ENCODE peak calls at places on chromosomes 1 and 21, in seven cellular contexts. E is CD8-positive, alpha-beta T cell; O is CD4-positive, alpha-beta T cell; K is spleen; A is AG04450; Y is upper lobe of left lung; X is left ventricle myocardium inferior. F is an unnamed sample.

GRCh38 chr1:172321429-172321828 is 99.1 kb upstream of the C1orf105 start:
- DNase-seq in E (no peak), O (no peak), K (no peak), A (no peak), Y (no peak), X (no peak), F (no peak)

GRCh38 chr1:181135815-181136737 is 47.6 kb downstream of the IER5 start:
- DNase-seq in E (no peak), O (no peak), K (no peak), A (peak), Y (no peak), X (no peak), F (no peak)

GRCh38 chr21:35578350-35578782 is 482.0 kb downstream of the SETD4 start:
- DNase-seq in E (no peak), O (no peak), K (no peak), A (peak), Y (no peak), X (no peak), F (no peak)

GRCh38 chr1:209398330-209398991 is 185.1 kb upstream of the CAMK1G start:
- DNase-seq in E (no peak), O (no peak), K (no peak), A (peak), Y (peak), X (no peak), F (no peak)

GRCh38 chr1:96522927-96523326 is 198.7 kb upstream of the PTBP2 start:
- DNase-seq in E (no peak), O (no peak), K (no peak), A (no peak), Y (no peak), X (no peak), F (no peak)

GRCh38 chr1:21238141-21238800 is 52.0 kb downstream of the ECE1 start:
- DNase-seq in E (no peak), O (no peak), K (no peak), A (no peak), Y (no peak), X (no peak), F (no peak)

GRCh38 chr1:147236959-147237791 is 5.3 kb upstream of the CHD1L start:
- DNase-seq in E (no peak), O (no peak), K (no peak), A (no peak), Y (peak), X (no peak), F (no peak)

GRCh38 chr1:23524163-23524562 is 6.9 kb downstream of the E2F2 start:
- DNase-seq in E (no peak), O (no peak), K (no peak), A (no peak), Y (no peak), X (no peak), F (no peak)

GRCh38 chr1:91502882-91503184 is 2.2 kb downstream of the CDC7 start:
- DNase-seq in E (no peak), O (no peak), K (no peak), A (no peak), Y (no peak), X (no peak), F (no peak)

GRCh38 chr21:36512971-36513370 is 33.0 kb upstream of the CLDN14 start:
- DNase-seq in E (no peak), O (no peak), K (no peak), A (no peak), Y (no peak), X (no peak), F (no peak)

GRCh38 chr1:228305721-228306152 is 97.9 kb downstream of the OBSCN start:
- DNase-seq in E (no peak), O (no peak), K (peak), A (no peak), Y (no peak), X (no peak), F (no peak)

GRCh38 chr1:44114098-44114497 is 4.5 kb upstream of the KLF17 start:
- DNase-seq in E (no peak), O (no peak), K (no peak), A (no peak), Y (no peak), X (no peak), F (no peak)

GRCh38 chr1:12166834-12167492 is at the start of gene TNFRSF1B:
- DNase-seq in E (peak), O (peak), K (peak), A (no peak), Y (peak), X (peak), F (no peak)

GRCh38 chr21:36927718-36928117 is 38.8 kb downstream of the HLCS start:
- DNase-seq in E (peak), O (peak), K (peak), A (peak), Y (peak), X (peak), F (no peak)

GRCh38 chr21:46639489-46640386 is 4.3 kb downstream of the PRMT2 start:
- DNase-seq in E (no peak), O (no peak), K (no peak), A (no peak), Y (no peak), X (no peak), F (no peak)

GRCh38 chr1:23238565-23238964 is 21.3 kb upstream of the HTR1D start:
- DNase-seq in E (no peak), O (no peak), K (peak), A (no peak), Y (no peak), X (no peak), F (no peak)

GRCh38 chr1:160567858-160568682 is 11.2 kb downstream of the CD84 start:
- DNase-seq in E (peak), O (peak), K (no peak), A (no peak), Y (no peak), X (no peak), F (no peak)

GRCh38 chr21:37904879-37905278 is 11.4 kb downstream of the KCNJ6 start:
- DNase-seq in E (no peak), O (no peak), K (no peak), A (no peak), Y (no peak), X (peak), F (no peak)

GRCh38 chr1:46687095-46687659 is 15.5 kb downstream of the TEX38 start:
- DNase-seq in E (no peak), O (no peak), K (no peak), A (no peak), Y (peak), X (peak), F (no peak)

GRCh38 chr1:148160421-148161251 is 8.6 kb upstream of the NBPF11 start:
- DNase-seq in E (no peak), O (no peak), K (no peak), A (no peak), Y (no peak), X (no peak), F (no peak)

GRCh38 chr1:36327421-36328087 is 4.1 kb upstream of the EVA1B start:
- DNase-seq in E (no peak), O (no peak), K (no peak), A (no peak), Y (no peak), X (no peak), F (no peak)

GRCh38 chr1:61241864-61242472 is 159.6 kb downstream of the NFIA start:
- DNase-seq in E (no peak), O (no peak), K (no peak), A (no peak), Y (no peak), X (no peak), F (no peak)

GRCh38 chr1:174785506-174785905 is 214.2 kb upstream of the CACYBP start:
- DNase-seq in E (no peak), O (no peak), K (no peak), A (no peak), Y (no peak), X (no peak), F (no peak)

GRCh38 chr1:226984521-226985238 is 44.6 kb downstream of the COQ8A start:
- DNase-seq in E (no peak), O (no peak), K (peak), A (no peak), Y (no peak), X (peak), F (no peak)

GRCh38 chr1:27137022-27137542 is 17.8 kb downstream of the SLC9A1 start:
- DNase-seq in E (peak), O (peak), K (peak), A (no peak), Y (peak), X (peak), F (peak)

GRCh38 chr1:225389850-225390249 is 38.0 kb downstream of the LBR start:
- DNase-seq in E (no peak), O (no peak), K (no peak), A (no peak), Y (no peak), X (no peak), F (no peak)

GRCh38 chr1:1127551-1128451 is 11.9 kb upstream of the C1orf159 start:
- DNase-seq in E (no peak), O (no peak), K (no peak), A (no peak), Y (no peak), X (no peak), F (no peak)

GRCh38 chr1:1123581-1124507 is 8.0 kb upstream of the C1orf159 start:
- DNase-seq in E (no peak), O (no peak), K (peak), A (no peak), Y (no peak), X (no peak), F (no peak)

GRCh38 chr1:1124786-1125642 is 9.1 kb upstream of the C1orf159 start:
- DNase-seq in E (no peak), O (no peak), K (no peak), A (no peak), Y (no peak), X (no peak), F (no peak)

GRCh38 chr1:1124508-1124785 is 8.6 kb upstream of the C1orf159 start:
- DNase-seq in E (no peak), O (no peak), K (no peak), A (no peak), Y (no peak), X (no peak), F (no peak)

DNA sequence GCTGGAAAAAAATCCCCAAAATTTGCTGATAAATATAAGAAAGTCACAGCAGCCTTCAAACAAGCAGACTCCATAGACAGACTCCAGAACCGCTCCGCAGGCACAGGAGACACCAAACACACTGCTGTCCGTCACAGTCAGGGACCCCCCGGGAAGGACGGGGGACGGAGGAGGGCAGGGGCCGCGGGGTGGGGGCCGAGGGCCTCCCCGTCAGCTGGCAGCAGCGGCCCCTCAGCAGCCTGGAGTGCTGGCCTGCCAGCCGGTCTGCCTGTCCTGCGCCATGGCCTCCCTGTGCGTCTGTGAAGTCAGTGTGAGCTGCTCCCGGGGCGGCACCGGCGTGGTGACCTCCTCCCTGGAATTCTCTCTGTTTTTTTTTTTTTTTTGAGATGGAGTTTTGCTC is 10.1 kb upstream of the C1orf159 start:
- DNase-seq in E (no peak), O (no peak), K (no peak), A (no peak), Y (no peak), X (no peak), F (no peak)
- H3K27ac ChIP-seq in E (no peak), O (no peak), K (no peak), A (no peak), Y (no peak), X (no peak), F (no peak)

DNA sequence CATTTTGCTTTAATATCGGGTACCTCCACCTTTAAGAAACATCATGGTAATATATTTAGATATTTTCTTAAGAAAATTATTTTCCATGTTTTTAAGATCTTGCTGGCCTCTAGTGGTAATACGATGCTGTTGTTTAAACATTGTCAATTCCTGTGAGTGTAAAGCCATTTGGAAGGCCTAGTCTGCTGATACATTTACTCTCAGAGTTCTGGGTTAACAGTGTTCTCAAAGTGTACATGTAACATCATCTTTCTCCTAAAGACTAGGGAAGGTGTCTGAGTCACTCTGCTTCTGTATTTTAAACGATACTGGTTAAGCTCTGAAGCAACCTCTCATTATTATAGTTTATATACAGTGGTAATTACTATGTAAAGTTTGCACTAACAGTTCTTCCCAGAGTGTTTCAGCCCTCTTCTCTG is 189.1 kb downstream of the RASAL2 start:
- DNase-seq in E (no peak), O (no peak), K (no peak), A (peak), Y (no peak), X (no peak), F (no peak)
- TF ChIP-seq CTCF in E (no peak), O (no peak), K (peak), A (peak), Y (no peak), X (peak), F (peak)

GRCh38 chr1:8404450-8405370 is 86.8 kb downstream of the SLC45A1 start:
- DNase-seq in E (no peak), O (no peak), K (no peak), A (no peak), Y (no peak), X (no peak), F (no peak)

GRCh38 chr1:8398677-8399076 is 80.8 kb downstream of the SLC45A1 start:
- DNase-seq in E (peak), O (no peak), K (no peak), A (no peak), Y (no peak), X (no peak), F (no peak)

GRCh38 chr1:8398086-8398485 is 80.2 kb downstream of the SLC45A1 start:
- DNase-seq in E (no peak), O (no peak), K (no peak), A (no peak), Y (no peak), X (no peak), F (no peak)

GRCh38 chr1:8406011-8406410 is 88.1 kb downstream of the SLC45A1 start:
- DNase-seq in E (no peak), O (no peak), K (no peak), A (no peak), Y (no peak), X (no peak), F (no peak)

GRCh38 chr1:8402109-8402704 is 84.3 kb downstream of the SLC45A1 start:
- DNase-seq in E (no peak), O (no peak), K (no peak), A (no peak), Y (no peak), X (no peak), F (no peak)
- H3K27ac ChIP-seq in E (no peak), O (no peak), K (no peak), A (no peak), Y (no peak), X (peak), F (no peak)

GRCh38 chr1:1033009-1033587 is 13.2 kb downstream of the AGRN start:
- DNase-seq in E (peak), O (peak), K (peak), A (peak), Y (peak), X (peak), F (peak)

GRCh38 chr1:1034438-1034759 is 14.5 kb downstream of the AGRN start:
- DNase-seq in E (no peak), O (no peak), K (no peak), A (no peak), Y (no peak), X (no peak), F (no peak)

GRCh38 chr1:1031659-1032245 is 11.8 kb downstream of the AGRN start:
- DNase-seq in E (no peak), O (no peak), K (no peak), A (no peak), Y (no peak), X (no peak), F (no peak)

GRCh38 chr1:1033731-1034437 is 14.0 kb downstream of the AGRN start:
- DNase-seq in E (no peak), O (no peak), K (no peak), A (no peak), Y (no peak), X (no peak), F (no peak)

DNA sequence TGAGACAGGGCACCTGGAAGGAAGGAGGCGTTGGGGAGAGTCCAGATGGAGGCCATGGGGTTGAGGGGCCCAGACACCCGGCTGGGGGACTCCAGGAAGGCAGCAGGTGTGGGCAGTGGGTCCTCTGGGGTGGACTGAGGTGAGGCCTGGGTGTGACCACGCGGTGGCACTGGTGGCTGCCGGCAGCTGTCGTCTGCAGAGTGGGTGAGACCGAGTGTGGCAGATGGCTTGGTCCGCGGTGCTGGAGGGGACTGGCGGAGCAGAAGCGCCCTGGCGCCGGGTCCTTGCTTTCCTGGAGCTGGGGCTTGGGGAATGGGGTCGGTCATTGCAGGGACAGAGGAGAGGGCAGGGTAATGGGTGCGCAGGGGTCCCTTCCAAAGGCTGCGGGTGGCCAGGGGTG is 12.5 kb downstream of the AGRN start:
- DNase-seq in E (no peak), O (no peak), K (no peak), A (no peak), Y (no peak), X (no peak), F (no peak)
- TF ChIP-seq CTCF in E (no peak), O (no peak), K (no peak), A (no peak), Y (no peak), X (no peak), F (no peak)

DNA sequence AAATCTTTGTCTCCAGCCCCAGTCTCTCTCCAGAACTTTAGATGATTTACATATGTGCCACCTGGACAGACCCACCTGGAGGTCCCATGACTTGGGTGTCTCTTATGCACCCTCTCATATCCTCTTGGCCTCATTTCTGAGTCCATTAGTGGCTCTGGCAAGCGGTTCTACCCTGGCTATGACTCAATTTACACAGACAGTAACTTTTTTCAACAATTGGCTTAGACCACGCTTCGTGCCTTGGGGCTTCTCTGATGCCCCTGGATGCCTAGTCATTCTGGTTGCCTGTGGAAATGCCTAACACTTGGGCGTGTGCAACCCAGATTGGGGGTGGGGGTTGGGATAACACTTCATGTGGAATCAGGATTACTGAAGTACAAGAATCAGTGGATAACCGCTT is 57.1 kb upstream of the GADD45A start:
- DNase-seq in E (no peak), O (no peak), K (no peak), A (no peak), Y (no peak), X (no peak), F (no peak)
- H3K27ac ChIP-seq in E (no peak), O (no peak), K (no peak), A (no peak), Y (no peak), X (no peak), F (no peak)

DNA sequence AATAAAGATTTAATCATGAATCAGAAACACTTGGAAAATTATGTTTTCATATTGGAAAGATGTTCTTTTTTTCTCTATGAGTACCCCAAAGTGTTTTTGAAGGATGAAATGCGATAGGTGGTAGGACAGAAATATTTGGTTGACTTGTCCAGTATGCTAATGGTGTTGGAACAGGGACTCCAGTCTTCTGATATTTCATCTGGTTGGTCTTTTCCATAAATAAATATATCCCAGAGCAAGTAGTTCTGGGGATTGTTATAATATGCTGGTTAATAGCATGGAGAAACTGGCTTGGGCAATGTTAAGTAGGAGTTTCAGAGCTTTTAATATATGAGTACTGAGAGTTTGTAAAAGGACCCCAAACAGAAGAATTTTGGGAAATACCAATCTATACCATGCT is 8.7 kb downstream of the PGM1 start:
- DNase-seq in E (no peak), O (no peak), K (no peak), A (no peak), Y (no peak), X (no peak), F (no peak)
- TF ChIP-seq CTCF in E (no peak), O (no peak), K (no peak), A (no peak), Y (no peak), X (no peak), F (no peak)

GRCh38 chr1:242002528-242002927 is 3.6 kb upstream of the MAP1LC3C start:
- DNase-seq in E (no peak), O (no peak), K (no peak), A (no peak), Y (no peak), X (no peak), F (no peak)

GRCh38 chr1:241997401-241997800 is 1.5 kb downstream of the MAP1LC3C start:
- DNase-seq in E (no peak), O (no peak), K (no peak), A (no peak), Y (no peak), X (no peak), F (no peak)

GRCh38 chr1:242002072-242002471 is 3.2 kb upstream of the MAP1LC3C start:
- DNase-seq in E (no peak), O (no peak), K (no peak), A (no peak), Y (no peak), X (no peak), F (no peak)

GRCh38 chr1:241998412-241998921 is 431 bp downstream of the MAP1LC3C start:
- DNase-seq in E (peak), O (peak), K (peak), A (peak), Y (peak), X (peak), F (no peak)

DNA sequence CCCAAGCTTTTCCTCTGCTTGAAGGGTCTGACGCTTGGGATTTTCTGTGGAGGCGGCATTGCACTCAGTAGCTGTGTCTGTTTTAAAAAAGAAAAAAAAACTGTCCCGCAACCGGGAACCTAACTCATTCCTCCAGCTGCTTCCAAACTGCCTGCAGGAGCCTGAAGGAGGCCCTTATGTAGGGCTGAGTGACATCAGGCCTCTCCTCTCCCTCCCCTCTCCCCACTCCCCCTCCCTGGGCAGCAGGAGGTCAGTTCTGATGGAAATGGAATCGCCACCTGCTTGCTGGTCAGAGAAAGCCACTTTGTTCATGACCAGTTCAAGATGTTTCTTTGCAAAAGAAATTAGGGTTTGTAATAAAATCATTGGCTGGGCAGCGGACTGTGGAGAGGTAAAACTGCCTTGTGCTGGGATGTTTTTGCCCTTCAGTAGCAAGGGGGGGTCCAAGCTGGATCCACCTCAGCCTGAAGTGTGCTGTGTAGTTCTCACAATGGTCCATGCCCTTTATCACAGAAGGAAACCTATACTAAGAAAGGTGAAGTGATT is at the start of gene MAP1LC3C:
- DNase-seq in E (no peak), O (no peak), K (no peak), A (no peak), Y (no peak), X (no peak), F (no peak)
- H3K27ac ChIP-seq in E (no peak), O (no peak), K (no peak), A (no peak), Y (peak), X (peak), F (no peak)